ENCODE peak calls at places on chromosomes 13 and 19, in nine cellular contexts. H, X, P, O, B, L, K, N and G are unnamed samples.
A peak's percentile ranks its signal among the peaks of the same experiment; 100 is the strongest.

GRCh38 chr19:28727133-28727834 is 485.7 kb downstream of the UQCRFS1 start:
- DNase-seq in B (peak; percentile 26), H (no peak), K (peak; percentile 7), L (peak; percentile 65), X (no peak), P (no peak), N (no peak), O (peak; percentile 56), G (no peak)

GRCh38 chr19:887072-887471 is 5.9 kb downstream of the MED16 start:
- DNase-seq in N (no peak), L (no peak), X (no peak), H (no peak), P (no peak), K (peak; percentile 70), O (no peak), B (no peak), G (no peak)

GRCh38 chr19:44653977-44654784 is 10.5 kb downstream of the PVR start:
- DNase-seq in N (peak; percentile 69), P (peak; percentile 73), X (peak; percentile 24), H (peak; percentile 68), O (peak; percentile 23), L (peak; percentile 88), B (peak; percentile 85), K (peak; percentile 41), G (no peak)

GRCh38 chr19:54473071-54473941 is at the start of gene CDC42EP5:
- DNase-seq in L (no peak), K (peak; percentile 78), H (peak; percentile 82), P (peak; percentile 84), N (peak; percentile 76), X (no peak), B (no peak), O (no peak), G (peak; percentile 55)

GRCh38 chr13:38697628-38698333 is 10.9 kb downstream of the FREM2 start:
- DNase-seq in N (no peak), L (no peak), P (no peak), O (no peak), B (no peak), H (no peak), K (peak; percentile 7), X (no peak), G (no peak)

GRCh38 chr19:13098291-13099072 is 4.2 kb downstream of the LYL1 start:
- DNase-seq in L (no peak), P (no peak), B (no peak), N (no peak), K (peak; percentile 62), X (no peak), H (no peak), O (no peak), G (no peak)

GRCh38 chr19:2726160-2726855 is 5.1 kb upstream of the DIRAS1 start:
- DNase-seq in H (no peak), N (no peak), B (no peak), O (no peak), X (no peak), L (no peak), K (no peak), P (no peak), G (no peak)

GRCh38 chr13:100584901-100585300 is 3.7 kb downstream of the GGACT start:
- DNase-seq in L (no peak), O (no peak), K (no peak), N (no peak), H (no peak), P (no peak), B (no peak), X (no peak), G (no peak)

GRCh38 chr19:32355309-32355708 is 9.9 kb downstream of the ZNF507 start:
- DNase-seq in O (no peak), P (no peak), N (no peak), H (no peak), B (no peak), K (no peak), X (no peak), L (no peak), G (no peak)

DNA sequence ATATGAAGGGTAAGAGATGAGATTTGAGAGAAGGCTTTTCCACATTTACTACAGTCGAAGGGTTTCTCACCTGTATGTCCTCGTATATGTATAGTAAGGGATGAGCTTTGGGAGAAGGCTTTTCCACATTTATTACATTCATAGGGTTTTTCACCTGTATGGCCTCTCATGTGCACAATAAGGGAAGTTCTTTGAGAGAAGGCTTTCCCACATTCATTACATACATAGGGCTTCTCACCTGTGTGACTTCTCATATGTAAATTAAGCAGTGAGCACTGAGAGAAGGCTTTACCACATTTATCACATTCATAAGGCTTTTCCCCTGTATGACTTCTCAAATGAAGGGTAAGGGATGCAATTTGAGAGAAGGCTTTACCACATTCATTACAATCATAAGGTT is 41.8 kb downstream of the ZNF527 start:
- DNase-seq in B (no peak), X (no peak), H (no peak), K (no peak), N (no peak), L (no peak), O (no peak), P (no peak), G (no peak)
- H3K4me3 ChIP-seq in B (no peak overlapping the region), X (no peak overlapping the region), H (no peak overlapping the region), K (no peak overlapping the region), N (no peak overlapping the region), L (no peak overlapping the region), O (no peak overlapping the region), P (no peak overlapping the region), G (no peak overlapping the region)

DNA sequence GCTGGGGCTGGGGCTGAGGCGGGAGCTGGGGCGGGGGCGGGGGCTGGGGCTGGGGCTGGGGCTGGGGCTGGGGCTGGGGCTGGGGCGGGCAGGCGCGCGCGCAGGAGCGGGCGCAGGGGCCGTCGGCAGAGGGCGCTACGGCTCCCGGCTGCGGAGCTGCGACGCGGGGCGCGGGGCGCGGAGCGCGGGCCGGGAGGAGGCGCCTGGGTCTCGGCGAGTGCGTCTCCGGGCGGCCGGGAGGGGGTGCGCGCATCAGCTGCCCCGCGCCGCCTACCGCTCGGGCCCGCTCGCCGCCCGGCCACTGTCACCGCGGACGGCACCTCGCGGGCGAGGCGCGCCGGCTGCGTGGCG is 416 bp upstream of the MTUS2 start:
- DNase-seq in K (peak; percentile 19), P (peak; percentile 71), H (peak; percentile 69), L (peak; percentile 77), N (no peak), B (peak; percentile 85), X (no peak), O (peak; percentile 78), G (no peak)
- H3K4me3 ChIP-seq in K (no peak overlapping the region), P (peak overlapping the region; percentile 8), H (peak overlapping the region; percentile 71), L (no peak overlapping the region), N (peak overlapping the region; percentile 52), B (no peak overlapping the region), X (no peak overlapping the region), O (peak overlapping the region; percentile 25), G (peak overlapping the region; percentile 36)

GRCh38 chr19:6740589-6741348 is 1.3 kb downstream of the TRIP10 start:
- DNase-seq in N (peak; percentile 60), H (peak; percentile 70), K (peak; percentile 19), P (peak; percentile 81), X (no peak), O (peak; percentile 67), L (peak; percentile 81), B (peak; percentile 66), G (no peak)
- H3K4me3 ChIP-seq in N (peak overlapping the region; percentile 80), H (peak overlapping the region; percentile 93), K (peak overlapping the region; percentile 85), P (peak overlapping the region; percentile 86), X (peak overlapping the region; percentile 58), O (peak overlapping the region; percentile 72), L (peak overlapping the region; percentile 91), B (peak overlapping the region; percentile 72), G (peak overlapping the region; percentile 96)

GRCh38 chr13:30880151-30880551 is 25.9 kb upstream of the MEDAG start:
- DNase-seq in K (peak; percentile 92), N (no peak), X (no peak), P (no peak), L (no peak), O (no peak), H (no peak), B (no peak), G (no peak)
- H3K4me3 ChIP-seq in K (no peak overlapping the region), N (no peak overlapping the region), X (no peak overlapping the region), P (no peak overlapping the region), L (no peak overlapping the region), O (no peak overlapping the region), H (no peak overlapping the region), B (no peak overlapping the region), G (no peak overlapping the region)